ENCODE peak calls at places on chromosomes 11 and 22, in five cellular contexts. J is heart right ventricle, M is hepatocyte, I is SK-N-SH, N is esophagus squamous epithelium. D is an unnamed sample.

GRCh38 chr11:26930518-26931247 is 63.2 kb upstream of the FIBIN start:
- DNase-seq in M (peak; percentile 16), J (no peak), I (no peak), N (no peak), D (no peak)

GRCh38 chr11:46348566-46348981 is 1.3 kb downstream of the DGKZ start:
- DNase-seq in I (no peak), J (no peak), M (no peak), N (no peak), D (no peak)

GRCh38 chr11:88555018-88555828 is 217.7 kb upstream of the CTSC start:
- DNase-seq in I (no peak), M (peak; percentile 51), J (no peak), N (no peak), D (no peak)

GRCh38 chr22:22395230-22395629 is 113.3 kb downstream of the ZNF280B start:
- DNase-seq in J (no peak), M (no peak), I (no peak), N (no peak), D (no peak)

GRCh38 chr22:23292453-23293350 is 112.4 kb downstream of the BCR start:
- DNase-seq in J (no peak), I (no peak), N (no peak), M (no peak), D (no peak)

GRCh38 chr11:120869097-120869496 is 154.8 kb upstream of the TBCEL start:
- DNase-seq in J (no peak), N (no peak), M (no peak), I (no peak), D (no peak)

GRCh38 chr22:50704510-50705218 is 32.0 kb downstream of the SHANK3 start:
- DNase-seq in I (no peak), J (no peak), N (no peak), M (no peak), D (no peak)

GRCh38 chr22:32354360-32355351 is 3.0 kb upstream of the RFPL3 start:
- DNase-seq in M (no peak), J (no peak), I (no peak), N (no peak), D (no peak)

GRCh38 chr11:119365071-119365591 is 16.4 kb downstream of the USP2 start:
- DNase-seq in M (no peak), I (no peak), N (no peak), J (no peak), D (no peak)

GRCh38 chr22:50299724-50300619 is 7.5 kb downstream of the PLXNB2 start:
- DNase-seq in I (no peak), J (no peak), M (peak; percentile 77), N (no peak), D (peak; percentile 92)

GRCh38 chr11:3609416-3610265 is 32.2 kb downstream of the ART5 start:
- DNase-seq in M (peak; percentile 63), J (no peak), N (no peak), I (peak; percentile 75), D (no peak)

GRCh38 chr11:64568584-64569140 is 22.4 kb upstream of the SLC22A12 start:
- DNase-seq in I (no peak), N (no peak), M (no peak), J (no peak), D (no peak)

GRCh38 chr11:821513-822371 is 3.0 kb downstream of the PNPLA2 start:
- DNase-seq in M (no peak), J (no peak), N (no peak), I (no peak), D (peak; percentile 68)

GRCh38 chr22:39309881-39310714 is 9.3 kb downstream of the RPL3 start:
- DNase-seq in M (no peak), J (no peak), N (no peak), I (no peak), D (no peak)

GRCh38 chr11:128375941-128376340 is 211.4 kb downstream of the ETS1 start:
- DNase-seq in N (no peak), I (no peak), M (no peak), J (no peak), D (no peak)

GRCh38 chr11:59857444-59858434 is 8.5 kb downstream of the TCN1 start:
- DNase-seq in M (no peak), J (no peak), I (no peak), N (no peak), D (no peak)

DNA sequence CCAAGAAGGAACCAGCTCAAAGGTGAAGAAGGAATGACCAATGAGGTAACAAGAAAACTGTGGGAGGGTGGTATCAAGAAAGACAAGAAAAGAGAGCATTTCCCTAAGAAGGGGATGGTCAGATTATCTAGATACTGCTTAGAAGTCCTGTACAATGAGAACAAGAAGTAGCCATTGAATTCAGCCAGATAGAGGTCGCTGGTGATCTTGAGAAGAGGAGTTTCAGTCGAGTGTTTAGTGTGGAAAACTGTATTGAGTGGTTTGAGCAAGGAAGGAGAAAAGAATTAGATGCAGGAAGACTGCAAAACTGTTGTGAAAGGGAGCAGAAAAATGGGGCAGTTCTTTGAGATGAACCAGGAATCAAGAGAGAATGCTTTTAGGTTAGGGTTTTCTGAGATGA is 74.6 kb upstream of the FAT3 start:
- DNase-seq in N (no peak), J (no peak), M (no peak), I (no peak), D (no peak)
- TF ChIP-seq CTCF in N (no peak), J (no peak), M (no peak), I (no peak), D (no peak)

DNA sequence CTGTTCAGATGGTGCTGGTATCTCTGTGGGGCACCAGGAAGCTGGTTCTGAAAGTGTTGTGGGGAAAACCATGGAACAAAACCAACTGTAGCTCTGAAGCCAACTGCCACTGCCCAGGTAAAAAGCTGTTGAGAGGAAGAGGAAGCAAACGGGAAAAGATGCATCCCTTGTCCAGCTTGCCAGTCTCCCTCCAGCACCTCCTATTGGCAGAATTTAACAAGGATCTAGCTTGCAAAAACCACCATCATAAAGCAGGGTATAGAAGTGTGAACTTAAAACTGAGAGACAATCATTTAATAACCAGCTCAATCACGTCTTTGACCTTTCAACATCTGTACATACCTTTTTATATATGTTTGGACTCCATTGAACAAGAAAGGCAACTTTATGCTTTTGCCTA is 4.5 kb downstream of the PATE1 start:
- DNase-seq in J (no peak), M (no peak), I (no peak), N (no peak), D (no peak)
- H3K36me3 ChIP-seq in J (no peaks in the 10 kb centered on the region), M (no peaks in the 10 kb centered on the region), I (no peaks in the 10 kb centered on the region), N (no peaks in the 10 kb centered on the region), D (no peaks in the 10 kb centered on the region)

DNA sequence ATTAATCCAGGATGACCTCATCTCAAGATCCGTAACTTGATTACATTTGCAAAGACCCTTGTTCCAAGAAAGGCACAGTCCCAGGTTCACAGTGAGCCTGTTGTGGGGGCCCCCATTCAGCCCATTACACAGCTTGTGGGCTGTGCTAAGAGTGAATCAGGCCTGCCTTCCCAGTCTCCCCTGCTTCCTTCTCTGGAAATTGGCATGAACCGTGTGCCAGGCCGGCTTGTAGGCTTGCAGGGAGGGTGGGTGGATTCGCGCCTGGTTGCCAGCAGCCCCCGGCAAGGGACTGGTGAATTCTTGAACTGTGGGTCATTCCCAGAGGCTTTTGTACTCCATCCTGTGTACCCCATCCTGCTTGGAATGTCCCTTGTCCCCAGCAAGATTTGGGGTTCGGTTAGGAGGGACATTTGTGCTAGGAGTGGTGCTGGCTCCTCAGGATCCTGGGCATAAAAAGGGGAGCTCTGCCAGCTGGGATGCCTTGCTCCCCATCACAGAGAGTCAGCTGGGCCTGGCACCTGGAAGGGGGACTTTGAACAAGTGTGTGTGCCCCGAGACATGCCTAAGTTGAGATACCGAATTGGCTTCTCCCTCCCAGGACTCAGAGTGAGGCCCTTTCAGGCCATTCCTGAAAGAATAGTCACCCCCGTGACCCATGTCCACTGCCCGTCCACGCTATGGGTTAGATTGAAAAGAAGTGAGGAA is 818.2 kb downstream of the BRD1 start:
- DNase-seq in M (peak; percentile 1), J (no peak), I (no peak), N (no peak), D (no peak)
- TF ChIP-seq CTCF in M (no peak), J (no peak), I (no peak), N (no peak), D (no peak)

GRCh38 chr11:68914761-68915160 is 11.1 kb downstream of the IGHMBP2 start:
- DNase-seq in J (no peak), M (no peak), I (no peak), N (no peak), D (no peak)
- H3K36me3 ChIP-seq in J (peaks cover 7% of the 10 kb centered on the region), M (no peaks in the 10 kb centered on the region), I (peaks cover 42% of the 10 kb centered on the region), N (peaks cover 100% of the 10 kb centered on the region), D (peaks cover 3% of the 10 kb centered on the region)

DNA sequence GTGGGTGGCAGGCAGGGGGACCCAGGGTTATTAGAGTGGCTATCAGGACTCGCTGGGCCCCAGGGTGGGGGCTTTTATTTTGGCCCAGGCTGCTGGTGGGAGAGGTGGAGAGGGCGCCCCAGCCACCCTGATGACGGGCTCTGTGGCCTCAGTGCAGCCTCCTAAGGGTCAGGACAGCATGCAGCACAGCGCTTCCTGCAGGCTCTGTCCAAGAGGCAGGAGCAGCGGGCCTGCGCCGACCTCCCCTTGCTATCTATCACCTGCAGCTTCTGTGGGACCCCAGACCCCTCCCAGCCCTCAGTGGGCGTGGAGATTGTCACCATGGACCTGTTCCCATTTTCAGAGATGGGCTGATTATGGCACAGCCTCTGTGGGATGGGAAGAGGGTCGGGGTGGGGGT is 54.3 kb upstream of the PPARA start:
- DNase-seq in J (no peak), M (no peak), N (no peak), I (no peak), D (no peak)
- TF ChIP-seq CTCF in J (no peak), M (no peak), N (no peak), I (no peak), D (no peak)

GRCh38 chr11:62709262-62710000 is 2.0 kb downstream of the GNG3 start:
- DNase-seq in J (peak; percentile 99), M (peak; percentile 99), I (peak; percentile 89), N (peak; percentile 94), D (peak; percentile 99)
- H3K36me3 ChIP-seq in J (no peaks in the 10 kb centered on the region), M (no peaks in the 10 kb centered on the region), I (peaks cover 41% of the 10 kb centered on the region), N (peaks cover 44% of the 10 kb centered on the region), D (no peaks in the 10 kb centered on the region)

GRCh38 chr11:134665571-134666268 is 253.7 kb upstream of the B3GAT1 start:
- DNase-seq in M (no peak), J (peak; percentile 2), N (no peak), I (no peak), D (no peak)
- TF ChIP-seq CTCF in M (no peak), J (no peak), N (no peak), I (no peak), D (no peak)

GRCh38 chr11:57498540-57498939 is 17.0 kb downstream of the SLC43A1 start:
- DNase-seq in J (no peak), I (no peak), N (no peak), M (no peak), D (no peak)
- H3K36me3 ChIP-seq in J (no peaks in the 10 kb centered on the region), I (no peaks in the 10 kb centered on the region), N (peaks cover 16% of the 10 kb centered on the region), M (no peaks in the 10 kb centered on the region), D (no peaks in the 10 kb centered on the region)

D was measured in mucosa of descending colon.